ENCODE peak calls at places on chromosomes 5 and 9, in four cellular contexts. A is T follicular helper cell, F is KBM-7, T is right atrium auricular region. Z is an unnamed sample.

GRCh38 chr9:81605154-81605670 is 84.1 kb downstream of the TLE1 start:
- DNase-seq in A (no peak), F (no peak), T (no peak), Z (no peak)

GRCh38 chr9:92151691-92152393 is 36.6 kb upstream of the SPTLC1 start:
- DNase-seq in A (no peak), F (peak), T (peak), Z (no peak)

GRCh38 chr9:34636791-34637355 is 714 bp downstream of the SIGMAR1 start:
- DNase-seq in A (no peak), F (no peak), T (no peak), Z (no peak)

GRCh38 chr9:131722260-131722659 is 17.6 kb downstream of the RAPGEF1 start:
- DNase-seq in A (no peak), F (no peak), T (no peak), Z (no peak)

GRCh38 chr5:33206962-33207506 is 233.7 kb upstream of the TARS1 start:
- DNase-seq in A (no peak), F (no peak), T (no peak), Z (no peak)

GRCh38 chr5:153352685-153353219 is 137.7 kb upstream of the GRIA1 start:
- DNase-seq in A (no peak), F (peak), T (no peak), Z (no peak)

GRCh38 chr5:174311531-174312269 is 266.2 kb downstream of the NSG2 start:
- DNase-seq in A (peak), F (peak), T (no peak), Z (no peak)

GRCh38 chr5:66840527-66841013 is 244.4 kb downstream of the MAST4 start:
- DNase-seq in A (no peak), F (no peak), T (no peak), Z (no peak)

GRCh38 chr9:34540826-34541225 is 18.0 kb upstream of the ENHO start:
- DNase-seq in A (no peak), F (no peak), T (peak), Z (no peak)

GRCh38 chr5:142048272-142048671 is 35.4 kb upstream of the GNPDA1 start:
- DNase-seq in A (no peak), F (no peak), T (no peak), Z (no peak)

GRCh38 chr5:35129276-35129675 is 81.5 kb upstream of the AGXT2 start:
- DNase-seq in A (no peak), F (no peak), T (no peak), Z (no peak)

GRCh38 chr5:139445325-139446170 is 6.2 kb upstream of the DNAJC18 start:
- DNase-seq in A (no peak), F (no peak), T (no peak), Z (no peak)

GRCh38 chr5:107476783-107477182 is 194.0 kb downstream of the EFNA5 start:
- DNase-seq in A (no peak), F (no peak), T (no peak), Z (no peak)

GRCh38 chr5:141875795-141876627 is 2.2 kb downstream of the PCDH1 start:
- DNase-seq in A (no peak), F (no peak), T (no peak), Z (no peak)

GRCh38 chr5:78005021-78005785 is 229.1 kb upstream of the TBCA start:
- DNase-seq in A (no peak), F (no peak), T (no peak), Z (no peak)

GRCh38 chr5:80174790-80175189 is 81.1 kb downstream of the SERINC5 start:
- DNase-seq in A (no peak), F (peak), T (no peak), Z (no peak)

GRCh38 chr5:92424785-92425426 is 1041.8 kb upstream of the ARRDC3 start:
- DNase-seq in A (no peak), F (no peak), T (no peak), Z (no peak)

GRCh38 chr9:130634801-130635200 is 29.6 kb upstream of the PRDM12 start:
- DNase-seq in A (no peak), F (no peak), T (no peak), Z (no peak)

GRCh38 chr9:23492126-23493002 is 333.7 kb downstream of the ELAVL2 start:
- DNase-seq in A (no peak), F (peak), T (no peak), Z (peak)

GRCh38 chr5:42454216-42454995 is 31.2 kb downstream of the GHR start:
- DNase-seq in A (no peak), F (no peak), T (no peak), Z (no peak)

GRCh38 chr9:128494108-128494742 is 10.3 kb upstream of the GLE1 start:
- DNase-seq in A (no peak), F (peak), T (peak), Z (no peak)

GRCh38 chr5:125043781-125044391 is 297.4 kb upstream of the ZNF608 start:
- DNase-seq in A (no peak), F (no peak), T (no peak), Z (no peak)

GRCh38 chr5:95631991-95632675 is 12.2 kb downstream of the GPR150 start:
- DNase-seq in A (peak), F (peak), T (no peak), Z (no peak)

GRCh38 chr5:136802382-136802781 is 437.0 kb upstream of the TRPC7 start:
- DNase-seq in A (no peak), F (no peak), T (no peak), Z (no peak)

Z was measured in H1.